ENCODE peak calls at places on chromosomes 4 and X, in ten cellular contexts. S is nucleus accumbens; M is activated naive CD8-positive, alpha-beta T cell treated with anti-CD3 and anti-CD28 coated beads, Interleukin-2, amount 50 U/mL, for 16 hours; L is substantia nigra; J is GM06990; G is B cell; Z is AG08396; E is DND-41; Q is WTC11; Y is GM20000. O is an unnamed sample.

GRCh38 chr4:1502976-1503375 is 96.7 kb upstream of the NKX1-1 start:
- DNase-seq in S (no peak), M (no peak), L (no peak), J (no peak), G (no peak), Z (no peak), E (no peak), Q (peak), Y (no peak), O (no peak)

GRCh38 chr4:184424993-184425758 is 49.2 kb downstream of the IRF2 start:
- DNase-seq in S (peak), M (no peak), L (no peak), J (no peak), G (no peak), Z (peak), E (no peak), Q (no peak), Y (no peak), O (no peak)

GRCh38 chr4:152126233-152126632 is 365.4 kb upstream of the GATB start:
- DNase-seq in S (no peak), M (no peak), L (no peak), J (no peak), G (no peak), Z (no peak), E (no peak), Q (no peak), Y (no peak), O (no peak)

GRCh38 chr4:116180056-116180690 is 905.2 kb downstream of the TRAM1L1 start:
- DNase-seq in S (no peak), M (no peak), L (no peak), J (no peak), G (no peak), Z (no peak), E (no peak), Q (no peak), Y (peak), O (no peak)

GRCh38 chr4:8050555-8051206 is 107.9 kb downstream of the ABLIM2 start:
- DNase-seq in S (peak), M (no peak), L (no peak), J (no peak), G (no peak), Z (peak), E (no peak), Q (peak), Y (no peak), O (no peak)

GRCh38 chr4:75733369-75733768 is 9.0 kb downstream of the USO1 start:
- DNase-seq in S (no peak), M (no peak), L (no peak), J (no peak), G (no peak), Z (no peak), E (no peak), Q (no peak), Y (no peak), O (no peak)

GRCh38 chr4:188221090-188221489 is 81.8 kb downstream of the TRIML1 start:
- DNase-seq in S (no peak), M (no peak), L (no peak), J (no peak), G (no peak), Z (no peak), E (no peak), Q (no peak), Y (no peak), O (no peak)

GRCh38 chr4:40316782-40317635 is 18.1 kb upstream of the CHRNA9 start:
- DNase-seq in S (no peak), M (no peak), L (no peak), J (peak), G (peak), Z (peak), E (peak), Q (peak), Y (peak), O (peak)

GRCh38 chrX:17930850-17931249 is 69.8 kb upstream of the RAI2 start:
- DNase-seq in S (no peak), M (no peak), L (no peak), J (no peak), G (no peak), Z (no peak), E (no peak), Q (no peak), Y (no peak), O (no peak)

GRCh38 chr4:98959411-98959810 is 30.5 kb upstream of the EIF4E start:
- DNase-seq in S (no peak), M (no peak), L (no peak), J (no peak), G (no peak), Z (no peak), E (no peak), Q (no peak), Y (no peak), O (no peak)

GRCh38 chrX:68488657-68489056 is 10.2 kb upstream of the YIPF6 start:
- DNase-seq in S (no peak), M (no peak), L (no peak), J (no peak), G (no peak), Z (no peak), E (no peak), Q (no peak), Y (no peak), O (no peak)

GRCh38 chr4:53706422-53707032 is 115.2 kb upstream of the LNX1 start:
- DNase-seq in S (no peak), M (no peak), L (no peak), J (peak), G (peak), Z (peak), E (no peak), Q (no peak), Y (peak), O (peak)

GRCh38 chrX:115183980-115184379 is 5.2 kb upstream of the RBMXL3 start:
- DNase-seq in S (no peak), M (no peak), L (no peak), J (no peak), G (no peak), Z (peak), E (no peak), Q (no peak), Y (no peak), O (no peak)

GRCh38 chrX:42241421-42241820 is 318.1 kb upstream of the CASK start:
- DNase-seq in S (no peak), M (no peak), L (no peak), J (no peak), G (no peak), Z (no peak), E (no peak), Q (no peak), Y (no peak), O (no peak)

O was measured in Jurkat, Clone E6-1.